ENCODE peak calls at places on chromosomes 11 and 22, in nine cellular contexts. E, M, L, R, A, D, Z, O and J are unnamed samples.

GRCh38 chr11:81989093-81989492 is 744.6 kb downstream of the FAM181B start:
- DNase-seq in M (no peak), Z (no peak), L (no peak), D (no peak), A (no peak), O (no peak), R (peak; percentile 40), E (no peak), J (no peak)

GRCh38 chr11:66036334-66036710 is 10.0 kb upstream of the CATSPER1 start:
- DNase-seq in E (no peak), L (no peak), M (no peak), O (no peak), R (no peak), Z (no peak), A (no peak), D (no peak), J (no peak)

GRCh38 chr11:110029714-110030113 is 63.5 kb upstream of the ZC3H12C start:
- DNase-seq in M (no peak), D (no peak), O (no peak), L (no peak), R (no peak), A (no peak), Z (no peak), E (no peak), J (no peak)

GRCh38 chr11:67266424-67267187 is at the start of gene GRK2:
- DNase-seq in D (peak; percentile 76), A (no peak), E (peak; percentile 28), Z (peak; percentile 82), R (no peak), M (no peak), O (peak; percentile 44), L (no peak), J (peak; percentile 52)

GRCh38 chr11:100687032-100687629 is at the start of gene ARHGAP42:
- DNase-seq in E (peak; percentile 48), O (peak; percentile 47), A (peak; percentile 56), L (no peak), Z (peak; percentile 82), R (peak; percentile 74), M (peak; percentile 72), D (peak; percentile 77), J (peak; percentile 84)

GRCh38 chr22:36301851-36302250 is 48.9 kb downstream of the APOL1 start:
- DNase-seq in Z (no peak), D (no peak), L (no peak), A (no peak), M (no peak), E (peak; percentile 97), O (no peak), R (peak; percentile 95), J (no peak)

GRCh38 chr11:70587095-70587389 is 188.7 kb downstream of the CTTN start:
- DNase-seq in R (peak; percentile 64), L (no peak), D (no peak), A (no peak), O (no peak), E (peak; percentile 8), M (no peak), Z (no peak), J (no peak)

GRCh38 chr11:69878927-69879733 is 59.9 kb upstream of the FGF3 start:
- DNase-seq in A (peak; percentile 6), Z (peak; percentile 53), O (no peak), E (no peak), L (no peak), R (no peak), M (peak; percentile 8), D (peak; percentile 45), J (no peak)

GRCh38 chr11:132024587-132025295 is 654.3 kb downstream of the NTM start:
- DNase-seq in E (peak; percentile 89), A (no peak), Z (no peak), L (no peak), O (no peak), R (peak; percentile 83), D (no peak), M (no peak), J (no peak)

GRCh38 chr11:95536049-95536448 is 253.5 kb downstream of the FAM76B start:
- DNase-seq in A (no peak), O (no peak), D (no peak), E (no peak), L (no peak), M (no peak), R (no peak), Z (no peak), J (no peak)

GRCh38 chr11:128867277-128867676 is at the start of gene KCNJ1:
- DNase-seq in Z (no peak), M (no peak), D (no peak), O (no peak), E (no peak), A (no peak), L (no peak), R (no peak), J (no peak)

GRCh38 chr11:109123811-109124787 is 297.9 kb upstream of the C11orf87 start:
- DNase-seq in O (no peak), D (no peak), R (no peak), M (peak; percentile 55), Z (no peak), A (no peak), L (no peak), E (peak; percentile 4), J (no peak)

GRCh38 chr11:34790620-34791019 is 125.6 kb downstream of the APIP start:
- DNase-seq in R (no peak), A (no peak), Z (no peak), M (no peak), D (no peak), E (no peak), O (no peak), L (no peak), J (no peak)

GRCh38 chr11:13068211-13068610 is 59.1 kb downstream of the RASSF10 start:
- DNase-seq in Z (no peak), A (no peak), R (no peak), O (no peak), M (no peak), L (no peak), D (no peak), E (no peak), J (no peak)

GRCh38 chr11:109421981-109422590 is at the start of gene C11orf87:
- DNase-seq in A (no peak), O (no peak), R (peak; percentile 8), M (no peak), E (no peak), L (no peak), D (no peak), Z (peak; percentile 54), J (no peak)

GRCh38 chr11:117378966-117379865 is 51.6 kb downstream of the CEP164 start:
- DNase-seq in R (no peak), A (no peak), M (peak; percentile 43), O (no peak), D (peak; percentile 44), E (no peak), Z (no peak), L (no peak), J (no peak)

GRCh38 chr11:119697445-119697844 is 31.6 kb downstream of the NECTIN1 start:
- DNase-seq in O (no peak), R (no peak), E (no peak), Z (no peak), M (no peak), L (no peak), D (no peak), A (no peak), J (no peak)
- H3K4me1 ChIP-seq in O (peaks cover 10% of the 10 kb centered on the region), R (peaks cover 29% of the 10 kb centered on the region), E (no peaks in the 10 kb centered on the region), Z (peaks cover 9% of the 10 kb centered on the region), M (peaks cover 68% of the 10 kb centered on the region), L (peaks cover 98% of the 10 kb centered on the region), D (peaks cover 8% of the 10 kb centered on the region), A (peaks cover 13% of the 10 kb centered on the region), J (peaks cover 17% of the 10 kb centered on the region)

DNA sequence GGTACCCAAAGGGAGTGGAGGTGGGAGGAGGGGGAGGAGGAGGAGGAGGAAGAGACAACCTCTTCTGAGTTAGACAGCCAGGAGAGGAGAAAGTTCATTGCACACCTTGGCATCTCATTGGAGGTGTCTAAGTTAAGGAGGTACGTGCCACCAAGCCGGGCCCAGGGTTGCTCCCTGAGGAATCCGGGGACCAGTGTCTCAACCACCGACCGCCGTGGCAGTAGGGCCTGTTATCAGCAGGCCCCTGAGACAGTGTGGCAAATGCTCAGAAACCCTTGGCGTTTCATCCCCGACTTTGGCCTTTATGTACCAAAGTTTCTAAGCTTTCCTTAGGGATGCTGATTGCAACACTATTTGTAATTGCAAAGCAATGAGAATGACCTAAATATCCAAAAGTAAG is 95.0 kb upstream of the NNMT start:
- DNase-seq in M (no peak), R (no peak), O (no peak), Z (no peak), D (no peak), E (no peak), A (no peak), L (no peak), J (no peak)
- H3K27ac ChIP-seq in M (peak overlapping the region; percentile 95), R (no peak overlapping the region), O (no peak overlapping the region), Z (no peak overlapping the region), D (peak overlapping the region; percentile 99), E (no peak overlapping the region), A (peak overlapping the region; percentile 97), L (no peak overlapping the region), J (no peak overlapping the region)

GRCh38 chr11:64918056-64918455 is 1.0 kb upstream of the ATG2A start:
- DNase-seq in M (no peak), Z (no peak), R (peak; percentile 68), O (no peak), A (no peak), D (peak; percentile 60), L (no peak), E (peak; percentile 70), J (peak; percentile 22)

GRCh38 chr11:64921384-64921783 is 3.1 kb upstream of the PPP2R5B start:
- DNase-seq in E (no peak), A (no peak), R (no peak), D (peak; percentile 49), O (no peak), Z (no peak), L (no peak), M (no peak), J (no peak)

GRCh38 chr11:64917663-64917995 is 620 bp upstream of the ATG2A start:
- DNase-seq in D (no peak), Z (no peak), E (no peak), L (no peak), M (no peak), R (no peak), A (no peak), O (no peak), J (no peak)

GRCh38 chr11:64919627-64920026 is 2.6 kb upstream of the ATG2A start:
- DNase-seq in L (no peak), Z (no peak), D (peak; percentile 35), R (no peak), M (no peak), E (no peak), A (no peak), O (no peak), J (no peak)

GRCh38 chr11:64920124-64920523 is 3.1 kb upstream of the ATG2A start:
- DNase-seq in E (no peak), L (no peak), Z (no peak), M (no peak), O (no peak), D (peak; percentile 40), R (no peak), A (no peak), J (no peak)
- H3K4me1 ChIP-seq in E (peaks cover 10% of the 10 kb centered on the region), L (peaks cover 44% of the 10 kb centered on the region), Z (peaks cover 27% of the 10 kb centered on the region), M (peaks cover 68% of the 10 kb centered on the region), O (peaks cover 22% of the 10 kb centered on the region), D (peaks cover 32% of the 10 kb centered on the region), R (peaks cover 24% of the 10 kb centered on the region), A (peaks cover 32% of the 10 kb centered on the region), J (peaks cover 49% of the 10 kb centered on the region)

DNA sequence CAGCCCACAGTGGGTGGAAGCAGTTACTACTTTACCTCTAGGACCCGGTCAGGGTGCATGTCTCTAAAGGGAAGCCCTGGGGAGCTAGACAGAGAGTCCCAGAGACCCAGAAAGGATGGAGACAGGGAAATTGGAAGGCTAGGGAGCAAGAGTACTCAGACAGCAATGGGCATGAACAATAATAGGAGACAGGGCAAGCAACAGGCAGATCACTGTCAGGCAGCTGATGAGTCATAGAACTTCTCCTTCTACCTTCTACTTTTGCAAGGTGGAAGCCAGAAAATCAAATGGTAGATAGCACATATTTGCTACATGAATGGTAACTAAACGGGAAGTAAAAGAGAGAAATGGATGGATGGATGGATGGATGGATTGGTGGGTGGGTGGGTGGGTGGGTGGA is 19.6 kb downstream of the CD5 start:
- DNase-seq in M (no peak), Z (no peak), D (no peak), E (no peak), O (no peak), R (no peak), L (no peak), A (no peak), J (no peak)
- H3K27ac ChIP-seq in M (no peak overlapping the region), Z (no peak overlapping the region), D (no peak overlapping the region), E (no peak overlapping the region), O (no peak overlapping the region), R (no peak overlapping the region), L (no peak overlapping the region), A (no peak overlapping the region), J (no peak overlapping the region)